ENCODE peak calls at places on chromosomes 1 and 21, in seven cellular contexts. B is NCI-H524; O is ovary; J is GDM1; U is Daoy; E is activated CD8-positive, alpha-beta memory T cell treated with anti-CD3 and anti-CD28 coated beads for 24 hours; C is stimulated activated naive CD8-positive, alpha-beta T cell treated with anti-CD3 and anti-CD28 coated beads, Interleukin-15, amount 100 ng/mL, for 72 hours. V is an unnamed sample.

GRCh38 chr1:154157520-154158306 is 2.8 kb upstream of the NUP210L start:
- DNase-seq in C (peak), B (no peak), U (no peak), O (no peak), E (peak), J (no peak), V (no peak)

GRCh38 chr1:230271396-230272035 is 154.6 kb downstream of the PGBD5 start:
- DNase-seq in O (no peak), U (no peak), C (no peak), E (no peak), B (no peak), J (no peak), V (no peak)

GRCh38 chr1:194394676-194395075 is 1208.3 kb upstream of the B3GALT2 start:
- DNase-seq in E (no peak), U (no peak), B (no peak), C (no peak), O (no peak), J (no peak), V (no peak)

GRCh38 chr1:202036595-202037387 is 26.4 kb downstream of the ELF3 start:
- DNase-seq in O (no peak), B (no peak), U (no peak), E (no peak), J (no peak), C (no peak), V (no peak)

GRCh38 chr1:22808846-22809501 is 98.3 kb downstream of the EPHB2 start:
- DNase-seq in C (no peak), U (peak), J (no peak), B (peak), O (peak), E (no peak), V (peak)

GRCh38 chr1:50829010-50829958 is 130.8 kb downstream of the FAF1 start:
- DNase-seq in O (no peak), B (peak), E (no peak), U (no peak), C (no peak), J (no peak), V (peak)

GRCh38 chr1:199510314-199510713 is 517.2 kb upstream of the NR5A2 start:
- DNase-seq in B (no peak), J (no peak), E (no peak), O (no peak), U (no peak), C (no peak), V (no peak)

GRCh38 chr21:24590261-24590660 is 1017.0 kb downstream of the MRPL39 start:
- DNase-seq in O (no peak), B (peak), E (no peak), C (no peak), U (no peak), J (no peak), V (peak)

GRCh38 chr1:212485895-212486590 is 53.3 kb downstream of the NENF start:
- DNase-seq in E (no peak), O (no peak), U (peak), C (no peak), B (peak), J (peak), V (no peak)

GRCh38 chr1:3274972-3275371 is 179.5 kb upstream of the ARHGEF16 start:
- DNase-seq in B (no peak), C (no peak), E (no peak), U (no peak), O (no peak), J (no peak), V (no peak)

GRCh38 chr1:98920441-98921110 is 84.1 kb downstream of the PLPPR5 start:
- DNase-seq in C (no peak), E (no peak), B (no peak), O (no peak), J (no peak), U (peak), V (no peak)

GRCh38 chr1:111489604-111490003 is 13.8 kb downstream of the ADORA3 start:
- DNase-seq in O (no peak), J (no peak), B (no peak), E (no peak), U (no peak), C (no peak), V (no peak)

GRCh38 chr1:228837817-228838716 is 102.8 kb downstream of the RHOU start:
- DNase-seq in B (no peak), C (no peak), U (peak), O (peak), E (no peak), J (no peak), V (no peak)

V was measured in NCI-H1694 treated with DMSO at 0.1 percent for 48 hours.